ENCODE peak calls at places on chromosomes 16 and 17, in six cellular contexts. F, P, T, D, Y and B are unnamed samples.

GRCh38 chr17:83079340-83079747 is at the start of gene METRNL:
- DNase-seq in Y (no peak), P (peak; percentile 86), F (no peak), T (no peak), D (no peak), B (peak; percentile 5)

GRCh38 chr17:69175812-69176517 is 34.3 kb upstream of the ABCA6 start:
- DNase-seq in D (no peak), T (peak; percentile 77), Y (no peak), P (no peak), F (peak; percentile 77), B (no peak)

GRCh38 chr17:16915752-16916556 is 56.0 kb downstream of the TNFRSF13B start:
- DNase-seq in F (peak; percentile 32), P (peak; percentile 21), Y (peak; percentile 17), T (peak; percentile 70), D (peak; percentile 41), B (peak; percentile 44)

GRCh38 chr17:51097708-51098446 is 22.8 kb downstream of the SPAG9 start:
- DNase-seq in Y (no peak), T (no peak), D (no peak), F (peak; percentile 86), P (no peak), B (no peak)

GRCh38 chr17:13484020-13484419 is 117.7 kb downstream of the HS3ST3A1 start:
- DNase-seq in D (no peak), F (no peak), T (no peak), Y (no peak), P (no peak), B (no peak)

GRCh38 chr16:56591377-56592060 is 2.2 kb downstream of the MT3 start:
- DNase-seq in Y (no peak), P (no peak), D (no peak), F (no peak), T (no peak), B (no peak)

GRCh38 chr17:35046740-35047283 is 16.7 kb downstream of the RFFL start:
- DNase-seq in T (no peak), D (no peak), Y (peak; percentile 81), P (peak; percentile 14), F (peak; percentile 63), B (no peak)

GRCh38 chr16:65964752-65965151 is 401.7 kb upstream of the CDH5 start:
- DNase-seq in D (no peak), T (no peak), P (no peak), Y (no peak), F (no peak), B (no peak)

GRCh38 chr17:36117505-36118382 is 14.1 kb downstream of the CCL4 start:
- DNase-seq in T (no peak), P (no peak), F (no peak), Y (no peak), D (no peak), B (no peak)

GRCh38 chr17:63758428-63758827 is 15.0 kb downstream of the CCDC47 start:
- DNase-seq in Y (no peak), T (no peak), P (no peak), D (no peak), F (no peak), B (no peak)

DNA sequence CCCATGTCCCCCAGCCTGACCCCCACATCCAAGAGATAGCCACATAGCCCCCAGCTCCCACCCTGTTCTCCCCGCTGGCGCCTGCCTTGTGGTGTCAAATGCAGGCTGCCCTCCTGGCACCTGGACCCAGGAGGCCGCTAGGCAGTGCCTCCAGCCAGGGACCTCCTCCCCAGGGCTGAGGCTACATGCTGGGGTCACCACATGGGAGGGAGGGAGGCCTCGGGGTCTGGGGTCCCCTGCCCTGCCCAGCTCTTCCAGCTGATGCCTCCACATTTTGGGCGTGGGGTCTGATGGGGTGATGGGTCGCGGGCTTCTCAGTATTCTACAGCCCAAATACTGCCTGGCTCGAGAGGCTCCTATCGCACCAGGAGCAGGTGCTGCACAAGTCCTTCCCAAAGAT is 9.5 kb downstream of the TBC1D26 start:
- DNase-seq in D (no peak), F (no peak), T (no peak), Y (no peak), P (no peak), B (no peak)
- TF ChIP-seq ZNF274 in D (no peak), F (no peak), T (no peak), Y (no peak), P (no peak), B (no peak)

DNA sequence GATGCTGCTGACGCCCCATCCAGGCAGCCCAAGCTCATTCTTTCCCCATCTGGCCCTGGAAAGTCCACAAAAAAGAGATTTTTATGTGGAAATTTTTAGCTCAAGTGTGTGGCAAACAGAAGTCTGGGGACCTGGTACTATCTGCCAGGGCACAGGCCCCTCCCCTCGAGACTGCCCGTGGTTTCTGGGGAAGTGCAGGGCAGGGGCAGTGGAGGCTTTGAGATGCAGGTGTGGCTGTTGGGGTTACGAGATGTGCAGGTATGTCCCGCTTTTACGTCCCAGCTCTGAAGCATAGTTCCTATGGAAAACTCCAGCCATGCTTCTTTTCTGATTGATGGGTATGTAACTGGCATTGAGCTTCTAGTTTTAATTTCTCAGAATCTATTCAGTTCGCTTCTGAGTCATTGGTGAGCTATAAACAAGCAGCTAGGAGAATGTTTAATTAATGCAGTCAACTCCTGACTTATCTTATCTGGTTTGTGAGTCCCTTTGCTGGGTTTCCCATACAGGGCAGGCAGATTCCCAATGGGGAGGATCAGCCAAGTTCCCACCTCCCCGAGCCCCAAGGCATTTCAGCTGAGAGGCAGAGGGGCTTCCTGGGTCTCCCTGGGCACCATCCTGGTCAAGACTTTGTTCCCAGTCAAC is 16.2 kb downstream of the TBX4 start:
- DNase-seq in T (no peak), Y (no peak), D (no peak), P (no peak), F (no peak), B (no peak)
- H3K4me3 ChIP-seq in T (no peak overlapping the region), Y (no peak overlapping the region), D (no peak overlapping the region), P (no peak overlapping the region), F (no peak overlapping the region), B (no peak overlapping the region)

DNA sequence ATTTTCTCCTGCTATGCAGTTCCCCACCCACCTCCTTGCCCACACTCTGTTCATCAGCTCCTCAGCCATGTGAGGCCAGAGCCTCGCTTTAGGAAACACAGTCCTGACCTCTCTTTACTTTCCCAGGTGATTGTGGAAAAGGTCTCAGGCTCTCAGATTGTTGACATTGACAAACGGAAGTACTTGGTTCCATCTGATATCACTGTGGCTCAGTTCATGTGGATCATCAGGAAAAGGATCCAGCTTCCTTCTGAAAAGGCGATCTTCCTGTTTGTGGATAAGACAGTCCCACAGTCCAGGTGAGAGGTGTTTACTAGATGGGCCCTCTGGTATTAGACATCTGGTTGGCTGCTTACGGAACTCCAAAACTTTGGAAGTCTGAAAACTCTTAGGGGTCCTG is 1.7 kb downstream of the GABARAPL2 start:
- DNase-seq in Y (no peak), P (no peak), T (no peak), D (no peak), F (no peak), B (no peak)
- H3K36me3 ChIP-seq in Y (peaks cover 33% of the 10 kb centered on the region), P (peaks cover 54% of the 10 kb centered on the region), T (peaks cover 31% of the 10 kb centered on the region), D (peaks cover 8% of the 10 kb centered on the region), F (peaks cover 16% of the 10 kb centered on the region), B (peaks cover 52% of the 10 kb centered on the region)

GRCh38 chr16:47061204-47061603 is 82.5 kb downstream of the NETO2 start:
- DNase-seq in Y (no peak), T (no peak), D (no peak), P (no peak), F (no peak), B (no peak)
- TF ChIP-seq ZNF274 in Y (no peak), T (no peak), D (no peak), P (no peak), F (no peak), B (no peak)